ENCODE peak calls at places on chromosome 10, in four cellular contexts. Q is dorsolateral prefrontal cortex, H is B cell, L is T-helper 9 cell. B is an unnamed sample.

GRCh38 chr10:30028006-30028441 is 31.4 kb downstream of the JCAD start:
- DNase-seq in H (no peak), Q (no peak), L (no peak), B (no peak)

GRCh38 chr10:26274391-26274790 is 57.8 kb downstream of the GAD2 start:
- DNase-seq in L (no peak), Q (no peak), H (no peak), B (no peak)

GRCh38 chr10:72086466-72087391 is 1.6 kb downstream of the SPOCK2 start:
- DNase-seq in L (peak), H (peak), Q (peak), B (no peak)

GRCh38 chr10:11684717-11685645 is 57.2 kb upstream of the ECHDC3 start:
- DNase-seq in L (peak), Q (peak), H (peak), B (peak)

GRCh38 chr10:6201511-6201975 is 1.2 kb upstream of the PFKFB3 start:
- DNase-seq in H (peak), Q (peak), L (peak), B (peak)

GRCh38 chr10:14738011-14738510 is 36.6 kb downstream of the FAM107B start:
- DNase-seq in L (no peak), H (no peak), Q (no peak), B (no peak)

GRCh38 chr10:97121084-97121483 is 64.7 kb downstream of the SLIT1 start:
- DNase-seq in L (no peak), H (no peak), Q (no peak), B (no peak)

GRCh38 chr10:97401455-97401919 is 347 bp upstream of the RRP12 start:
- DNase-seq in Q (no peak), H (no peak), L (no peak), B (no peak)

GRCh38 chr10:133608855-133609254 is 17.7 kb downstream of the FRG2B start:
- DNase-seq in H (no peak), L (no peak), Q (no peak), B (peak)

GRCh38 chr10:24256619-24257018 is 47.7 kb downstream of the KIAA1217 start:
- DNase-seq in L (no peak), Q (no peak), H (no peak), B (no peak)

GRCh38 chr10:36441557-36441956 is 683.8 kb upstream of the ANKRD30A start:
- DNase-seq in L (no peak), Q (no peak), H (no peak), B (no peak)

GRCh38 chr10:110208614-110209398 is 1.4 kb downstream of the MXI1 start:
- DNase-seq in H (peak), L (no peak), Q (peak), B (peak)

GRCh38 chr10:66390926-66391325 is 534.9 kb upstream of the LRRTM3 start:
- DNase-seq in Q (no peak), H (no peak), L (no peak), B (no peak)

GRCh38 chr10:54660397-54660796 is 140.6 kb downstream of the PCDH15 start:
- DNase-seq in Q (no peak), H (no peak), L (no peak), B (no peak)

GRCh38 chr10:63055705-63056104 is 77.4 kb upstream of the NRBF2 start:
- DNase-seq in Q (no peak), L (no peak), H (no peak), B (no peak)

GRCh38 chr10:82953909-82954308 is 1078.9 kb downstream of the NRG3 start:
- DNase-seq in L (no peak), Q (no peak), H (no peak), B (no peak)

GRCh38 chr10:3126249-3126648 is 46.3 kb downstream of the PITRM1 start:
- DNase-seq in H (no peak), L (no peak), Q (no peak), B (no peak)

GRCh38 chr10:70139997-70140250 is 6.6 kb downstream of the TYSND1 start:
- DNase-seq in L (no peak), Q (no peak), H (no peak), B (no peak)

GRCh38 chr10:131170042-131170983 is 141.2 kb downstream of the TCERG1L start:
- DNase-seq in Q (no peak), H (no peak), L (no peak), B (no peak)